ENCODE peak calls at places on chromosomes 16 and 17, in six cellular contexts. B, X, U, E, K and C are unnamed samples.

GRCh38 chr16:62225675-62226074 is 189.4 kb upstream of the CDH8 start:
- DNase-seq in B (peak), X (peak), U (peak), E (peak), K (peak), C (no peak)

GRCh38 chr17:44502598-44503079 is 567 bp downstream of the GPATCH8 start:
- DNase-seq in B (peak), X (no peak), U (no peak), E (no peak), K (no peak), C (no peak)

GRCh38 chr16:69823831-69824563 is 61.9 kb downstream of the WWP2 start:
- DNase-seq in B (no peak), X (peak), U (no peak), E (no peak), K (peak), C (peak)

GRCh38 chr16:85334718-85335583 is 222.7 kb upstream of the CIBAR2 start:
- DNase-seq in B (peak), X (no peak), U (peak), E (no peak), K (no peak), C (no peak)

GRCh38 chr16:69187891-69188451 is 1.0 kb downstream of the SNTB2 start:
- DNase-seq in B (peak), X (no peak), U (peak), E (no peak), K (no peak), C (peak)

GRCh38 chr16:66650707-66651473 is 45.7 kb downstream of the CMTM4 start:
- DNase-seq in B (peak), X (peak), U (peak), E (peak), K (peak), C (peak)

GRCh38 chr16:12578001-12578400 is 225.7 kb downstream of the CPPED1 start:
- DNase-seq in B (no peak), X (no peak), U (no peak), E (no peak), K (no peak), C (no peak)

GRCh38 chr17:67390006-67390645 is 13.0 kb downstream of the PITPNC1 start:
- DNase-seq in B (no peak), X (no peak), U (no peak), E (no peak), K (no peak), C (no peak)

GRCh38 chr17:55273579-55274370 is 9.0 kb downstream of the HLF start:
- DNase-seq in B (no peak), X (no peak), U (no peak), E (no peak), K (no peak), C (no peak)

GRCh38 chr17:66920965-66921364 is 43.5 kb upstream of the CACNG4 start:
- DNase-seq in B (no peak), X (no peak), U (no peak), E (no peak), K (no peak), C (no peak)

GRCh38 chr16:79181419-79181818 is 419.1 kb downstream of the MAF start:
- DNase-seq in B (no peak), X (no peak), U (no peak), E (no peak), K (no peak), C (no peak)

GRCh38 chr16:64182985-64183384 is 938.9 kb downstream of the CDH11 start:
- DNase-seq in B (no peak), X (no peak), U (no peak), E (no peak), K (no peak), C (no peak)

GRCh38 chr16:54447606-54448440 is 161.2 kb upstream of the IRX3 start:
- DNase-seq in B (peak), X (no peak), U (no peak), E (no peak), K (no peak), C (no peak)

GRCh38 chr16:55008836-55009510 is 78.3 kb downstream of the IRX5 start:
- DNase-seq in B (no peak), X (no peak), U (no peak), E (no peak), K (no peak), C (no peak)

GRCh38 chr16:84718-85452 is 6.9 kb downstream of the MPG start:
- DNase-seq in B (no peak), X (peak), U (no peak), E (no peak), K (peak), C (peak)

GRCh38 chr16:46947900-46948547 is 25.4 kb downstream of the DNAJA2 start:
- DNase-seq in B (peak), X (no peak), U (peak), E (no peak), K (peak), C (no peak)

GRCh38 chr17:34117332-34117731 is 137.8 kb upstream of the CCL2 start:
- DNase-seq in B (no peak), X (no peak), U (no peak), E (peak), K (no peak), C (no peak)

GRCh38 chr17:2937331-2938003 is 125.9 kb downstream of the OR1D5 start:
- DNase-seq in B (no peak), X (no peak), U (no peak), E (no peak), K (no peak), C (no peak)

GRCh38 chr17:50523208-50523607 is 9.3 kb upstream of the EPN3 start:
- DNase-seq in B (no peak), X (no peak), U (peak), E (no peak), K (no peak), C (no peak)

GRCh38 chr17:40218740-40219072 is 398 bp upstream of the WIPF2 start:
- DNase-seq in B (peak), X (peak), U (peak), E (peak), K (peak), C (peak)

GRCh38 chr17:58329035-58329807 is 626 bp upstream of the TSPOAP1 start:
- DNase-seq in B (peak), X (no peak), U (peak), E (peak), K (peak), C (peak)

GRCh38 chr17:49557204-49558024 is 18.3 kb upstream of the NXPH3 start:
- DNase-seq in B (peak), X (no peak), U (peak), E (peak), K (no peak), C (no peak)

GRCh38 chr16:54806378-54806777 is 124.3 kb upstream of the IRX5 start:
- DNase-seq in B (no peak), X (no peak), U (no peak), E (no peak), K (no peak), C (no peak)

GRCh38 chr17:69812240-69812837 is 262.7 kb upstream of the KCNJ16 start:
- DNase-seq in B (peak), X (no peak), U (no peak), E (no peak), K (no peak), C (no peak)

GRCh38 chr16:56673916-56674315 is 4.3 kb downstream of the MT1H start:
- DNase-seq in B (peak), X (no peak), U (peak), E (no peak), K (no peak), C (no peak)

DNA sequence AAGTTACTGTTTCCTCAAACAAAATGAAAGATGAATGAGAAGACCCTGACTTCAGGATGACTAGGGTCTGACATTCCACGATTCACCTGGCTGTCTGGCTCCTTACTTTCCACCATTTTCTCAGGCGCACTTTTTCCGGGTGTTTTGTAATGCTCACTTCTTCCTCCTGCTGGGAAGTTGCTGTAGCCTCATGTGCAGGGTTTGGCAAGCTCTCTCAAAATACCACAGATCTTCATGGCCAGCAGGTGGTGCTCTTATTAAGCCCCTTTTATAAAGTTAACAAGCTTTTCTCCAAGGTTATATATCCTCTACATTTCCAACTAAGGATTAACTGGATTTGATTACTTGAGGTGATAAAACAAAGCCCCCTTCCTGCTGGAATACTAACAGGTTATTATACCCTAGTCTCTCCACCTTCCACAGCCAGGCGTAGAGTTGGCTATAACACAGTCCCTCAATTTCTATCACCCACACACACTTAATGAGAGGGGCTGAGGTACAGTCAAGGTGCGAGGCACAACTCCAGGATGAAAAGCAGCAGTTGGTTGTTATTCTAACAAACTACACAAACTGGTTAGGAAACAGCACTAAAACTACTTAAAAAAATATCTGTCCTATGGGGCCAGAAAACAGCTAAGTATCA is 45.4 kb downstream of the STH start:
- DNase-seq in B (peak), X (no peak), U (peak), E (no peak), K (no peak), C (no peak)
- TF ChIP-seq POLR2AphosphoS5 in B (no peak), X (no peak), U (no peak), E (no peak), K (no peak), C (no peak)

GRCh38 chr17:5758651-5759050 is 174.3 kb upstream of the NLRP1 start:
- DNase-seq in B (peak), X (no peak), U (peak), E (peak), K (peak), C (no peak)

GRCh38 chr17:5762191-5762590 is 177.9 kb upstream of the NLRP1 start:
- DNase-seq in B (no peak), X (no peak), U (no peak), E (no peak), K (no peak), C (no peak)

GRCh38 chr17:5759501-5759925 is 175.2 kb upstream of the NLRP1 start:
- DNase-seq in B (no peak), X (no peak), U (no peak), E (no peak), K (no peak), C (no peak)

GRCh38 chr17:5753421-5753820 is 169.1 kb upstream of the NLRP1 start:
- DNase-seq in B (no peak), X (no peak), U (no peak), E (no peak), K (no peak), C (no peak)

DNA sequence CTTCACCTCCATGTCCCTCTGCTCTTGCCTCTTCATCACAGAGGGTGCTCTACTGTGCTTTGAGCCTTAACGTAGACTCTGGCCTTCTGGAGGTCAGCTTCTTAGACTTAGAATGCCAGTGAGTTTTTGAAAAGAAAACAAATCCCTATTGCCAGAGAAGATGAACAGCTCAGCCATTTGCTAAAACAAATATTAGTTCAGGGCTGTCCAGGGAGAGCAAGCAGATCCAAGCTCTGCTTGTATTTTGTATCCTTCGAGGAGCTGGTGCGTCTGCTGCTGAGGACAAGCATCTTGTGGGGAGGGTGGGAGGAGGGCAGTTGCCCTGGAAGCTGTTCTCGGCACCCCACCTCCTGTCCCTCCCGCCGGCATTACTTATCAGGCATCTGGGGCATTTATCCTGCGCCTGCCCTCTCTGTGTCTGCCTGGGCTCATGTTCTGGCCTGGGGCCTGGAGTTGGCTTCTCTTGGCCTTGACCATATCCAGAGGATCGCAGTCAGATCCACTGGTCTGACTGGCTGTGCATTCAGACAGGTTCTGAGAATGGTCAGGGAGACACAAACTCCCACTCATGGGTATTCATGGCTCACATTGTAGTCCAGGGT is 173.1 kb upstream of the NLRP1 start:
- DNase-seq in B (no peak), X (no peak), U (peak), E (no peak), K (no peak), C (no peak)
- TF ChIP-seq POLR2A in B (no peak), X (no peak), U (no peak), E (no peak), K (no peak), C (no peak)

DNA sequence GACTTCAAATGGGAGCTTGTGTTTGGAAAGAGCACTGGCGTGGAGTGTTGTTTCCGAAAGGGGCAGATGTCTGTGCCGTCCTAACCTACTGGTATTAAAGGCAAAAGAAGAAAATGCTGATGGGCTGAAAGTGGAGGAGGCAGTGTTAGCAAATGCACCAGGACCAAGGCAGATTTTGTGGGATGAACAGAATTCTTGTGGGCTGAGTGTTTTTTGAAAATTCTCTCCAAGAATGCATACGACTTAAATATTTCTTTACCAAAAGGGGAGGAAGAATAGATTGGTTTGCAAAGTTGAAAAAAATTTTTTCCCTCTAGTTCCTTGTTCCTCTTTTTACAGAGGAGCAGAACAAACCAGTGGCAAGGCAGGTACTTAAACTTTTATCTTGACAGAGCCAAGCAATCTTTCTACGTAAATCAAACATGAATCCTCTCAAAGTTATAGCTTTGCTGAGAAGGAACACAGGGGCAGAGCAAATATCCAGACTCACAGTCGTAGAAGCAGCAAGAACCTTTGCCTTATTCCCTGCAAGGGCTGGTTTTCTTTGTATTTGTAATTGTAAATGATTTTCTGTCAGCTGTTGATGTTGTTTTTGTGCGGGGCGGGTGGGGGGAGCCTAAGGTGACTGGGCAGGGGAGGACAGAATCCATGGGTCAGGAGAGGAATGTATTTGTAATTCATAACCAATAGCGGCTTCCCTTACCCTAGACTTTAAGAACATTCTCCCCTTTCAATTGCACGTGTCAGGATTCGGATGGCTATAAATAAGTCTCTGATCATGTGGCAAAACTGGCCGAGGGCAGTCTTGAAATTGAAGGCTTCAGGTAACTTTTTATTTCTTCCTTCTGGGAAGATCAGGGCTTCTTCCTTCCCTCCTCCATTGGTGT is 16.6 kb downstream of the MARCHF10 start:
- DNase-seq in B (no peak), X (no peak), U (no peak), E (no peak), K (no peak), C (no peak)
- TF ChIP-seq TAF1 in B (no peak), X (no peak), U (no peak), E (no peak), K (no peak), C (no peak)

GRCh38 chr16:87854053-87854906 is 15.0 kb downstream of the SLC7A5 start:
- DNase-seq in B (peak), X (no peak), U (peak), E (peak), K (no peak), C (no peak)
- TF ChIP-seq POLR2AphosphoS5 in B (peak), X (no peak), U (no peak), E (no peak), K (no peak), C (no peak)